ENCODE peak calls at places on chromosome 12, in six cellular contexts. One of them, this sample, is unnamed. For H3K27me3, the result is how much of the 10 kb centered on the place peaks cover.

GRCh38 chr12:109581856-109582255 is 8.3 kb downstream of the MVK start:
- DNase-seq in lower lobe of right lung: peak
- DNase-seq in tibial nerve: no peak
- DNase-seq in psoas muscle: peak
- DNase-seq in BE2C: no peak
- DNase-seq in heart left ventricle: peak
- DNase-seq in this sample: no peak

GRCh38 chr12:32446306-32447119 is 47.2 kb downstream of the FGD4 start:
- DNase-seq in psoas muscle: no peak
- DNase-seq in heart left ventricle: no peak
- DNase-seq in tibial nerve: no peak
- DNase-seq in BE2C: no peak
- DNase-seq in lower lobe of right lung: no peak
- DNase-seq in this sample: no peak

GRCh38 chr12:93894391-93895095 is 217.4 kb downstream of the CRADD start:
- DNase-seq in lower lobe of right lung: peak
- DNase-seq in BE2C: peak
- DNase-seq in heart left ventricle: peak
- DNase-seq in tibial nerve: peak
- DNase-seq in psoas muscle: peak
- DNase-seq in this sample: peak

GRCh38 chr12:18391136-18391535 is 129.8 kb downstream of the PIK3C2G start:
- DNase-seq in psoas muscle: no peak
- DNase-seq in lower lobe of right lung: no peak
- DNase-seq in tibial nerve: no peak
- DNase-seq in heart left ventricle: no peak
- DNase-seq in BE2C: no peak
- DNase-seq in this sample: no peak

GRCh38 chr12:20442322-20442721 is 74.0 kb downstream of the PDE3A start:
- DNase-seq in lower lobe of right lung: no peak
- DNase-seq in tibial nerve: no peak
- DNase-seq in heart left ventricle: no peak
- DNase-seq in psoas muscle: no peak
- DNase-seq in BE2C: no peak
- DNase-seq in this sample: peak

GRCh38 chr12:62426095-62426488 is 40.5 kb upstream of the MON2 start:
- DNase-seq in BE2C: no peak
- DNase-seq in heart left ventricle: no peak
- DNase-seq in tibial nerve: no peak
- DNase-seq in lower lobe of right lung: no peak
- DNase-seq in psoas muscle: no peak
- DNase-seq in this sample: no peak

GRCh38 chr12:80230068-80230467 is 130.7 kb downstream of the OTOGL start:
- DNase-seq in psoas muscle: no peak
- DNase-seq in tibial nerve: no peak
- DNase-seq in lower lobe of right lung: no peak
- DNase-seq in heart left ventricle: no peak
- DNase-seq in BE2C: no peak
- DNase-seq in this sample: no peak

GRCh38 chr12:104667139-104667538 is 210.4 kb downstream of the CHST11 start:
- DNase-seq in lower lobe of right lung: no peak
- DNase-seq in psoas muscle: no peak
- DNase-seq in BE2C: no peak
- DNase-seq in tibial nerve: no peak
- DNase-seq in heart left ventricle: no peak
- DNase-seq in this sample: no peak

GRCh38 chr12:71551529-71551928 is 111.9 kb downstream of the LGR5 start:
- DNase-seq in lower lobe of right lung: no peak
- DNase-seq in BE2C: no peak
- DNase-seq in heart left ventricle: no peak
- DNase-seq in tibial nerve: no peak
- DNase-seq in psoas muscle: no peak
- DNase-seq in this sample: no peak

GRCh38 chr12:94074970-94075695 is 73.2 kb upstream of the PLXNC1 start:
- DNase-seq in heart left ventricle: no peak
- DNase-seq in psoas muscle: peak
- DNase-seq in tibial nerve: peak
- DNase-seq in BE2C: peak
- DNase-seq in lower lobe of right lung: peak
- DNase-seq in this sample: peak

GRCh38 chr12:124188059-124188458 is 106.8 kb upstream of the RFLNA start:
- DNase-seq in tibial nerve: no peak
- DNase-seq in psoas muscle: no peak
- DNase-seq in lower lobe of right lung: no peak
- DNase-seq in heart left ventricle: no peak
- DNase-seq in BE2C: no peak
- DNase-seq in this sample: no peak

GRCh38 chr12:116520801-116521471 is 38.2 kb upstream of the MAP1LC3B2 start:
- DNase-seq in psoas muscle: no peak
- DNase-seq in lower lobe of right lung: no peak
- DNase-seq in BE2C: no peak
- DNase-seq in tibial nerve: no peak
- DNase-seq in heart left ventricle: no peak
- DNase-seq in this sample: no peak

GRCh38 chr12:685388-685787 is 22.1 kb upstream of the NINJ2 start:
- DNase-seq in lower lobe of right lung: no peak
- DNase-seq in heart left ventricle: no peak
- DNase-seq in psoas muscle: no peak
- DNase-seq in BE2C: no peak
- DNase-seq in tibial nerve: no peak
- DNase-seq in this sample: no peak

GRCh38 chr12:111777345-111778045 is 10.8 kb downstream of the ALDH2 start:
- DNase-seq in heart left ventricle: no peak
- DNase-seq in BE2C: no peak
- DNase-seq in psoas muscle: peak
- DNase-seq in tibial nerve: no peak
- DNase-seq in lower lobe of right lung: peak
- DNase-seq in this sample: no peak

GRCh38 chr12:108302471-108303311 is 36.4 kb downstream of the CMKLR1 start:
- DNase-seq in lower lobe of right lung: peak
- DNase-seq in BE2C: no peak
- DNase-seq in psoas muscle: peak
- DNase-seq in heart left ventricle: peak
- DNase-seq in tibial nerve: peak
- DNase-seq in this sample: peak

GRCh38 chr12:14190694-14191093 is 174.8 kb upstream of the ATF7IP start:
- DNase-seq in heart left ventricle: no peak
- DNase-seq in lower lobe of right lung: no peak
- DNase-seq in tibial nerve: no peak
- DNase-seq in BE2C: no peak
- DNase-seq in psoas muscle: no peak
- DNase-seq in this sample: no peak

GRCh38 chr12:78038541-78038940 is 207.8 kb downstream of the NAV3 start:
- DNase-seq in tibial nerve: no peak
- DNase-seq in heart left ventricle: no peak
- DNase-seq in lower lobe of right lung: no peak
- DNase-seq in psoas muscle: no peak
- DNase-seq in BE2C: no peak
- DNase-seq in this sample: no peak

GRCh38 chr12:2169489-2169888 is 116.7 kb downstream of the CACNA1C start:
- DNase-seq in psoas muscle: no peak
- DNase-seq in lower lobe of right lung: no peak
- DNase-seq in BE2C: no peak
- DNase-seq in tibial nerve: no peak
- DNase-seq in heart left ventricle: no peak
- DNase-seq in this sample: no peak

GRCh38 chr12:2170376-2170775 is 117.6 kb downstream of the CACNA1C start:
- DNase-seq in BE2C: no peak
- DNase-seq in psoas muscle: no peak
- DNase-seq in tibial nerve: no peak
- DNase-seq in lower lobe of right lung: no peak
- DNase-seq in heart left ventricle: no peak
- DNase-seq in this sample: no peak

GRCh38 chr12:2169964-2170363 is 117.2 kb downstream of the CACNA1C start:
- DNase-seq in heart left ventricle: no peak
- DNase-seq in tibial nerve: no peak
- DNase-seq in BE2C: no peak
- DNase-seq in psoas muscle: no peak
- DNase-seq in lower lobe of right lung: no peak
- DNase-seq in this sample: no peak

GRCh38 chr12:2172486-2173214 is 119.9 kb downstream of the CACNA1C start:
- DNase-seq in psoas muscle: no peak
- DNase-seq in lower lobe of right lung: no peak
- DNase-seq in heart left ventricle: no peak
- DNase-seq in BE2C: no peak
- DNase-seq in tibial nerve: no peak
- DNase-seq in this sample: no peak

DNA sequence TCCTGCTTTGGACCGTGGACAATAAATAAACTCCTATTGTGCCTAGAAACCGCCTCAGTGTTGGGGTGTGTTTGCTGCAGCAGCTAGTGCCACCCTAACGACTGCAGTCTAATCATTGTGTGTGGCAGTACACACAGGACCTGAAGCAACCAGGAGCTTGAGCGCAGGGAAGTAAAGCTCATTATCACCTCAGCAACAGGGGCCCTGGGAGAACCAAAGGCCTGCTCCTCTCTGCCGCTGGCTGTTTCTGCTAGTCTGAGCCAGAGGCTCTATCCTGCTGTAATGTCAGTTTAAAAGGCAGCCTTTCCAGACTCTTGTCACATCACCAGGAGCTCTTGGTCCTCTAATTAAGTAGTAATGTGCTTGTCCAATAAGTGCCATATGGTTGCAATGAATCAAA is 119.3 kb downstream of the CACNA1C start:
- DNase-seq in tibial nerve: no peak
- DNase-seq in BE2C: no peak
- DNase-seq in psoas muscle: no peak
- DNase-seq in lower lobe of right lung: no peak
- DNase-seq in heart left ventricle: no peak
- DNase-seq in this sample: no peak
- H3K27me3 ChIP-seq in tibial nerve: under half
- H3K27me3 ChIP-seq in BE2C: under half
- H3K27me3 ChIP-seq in psoas muscle: under half
- H3K27me3 ChIP-seq in lower lobe of right lung: under half
- H3K27me3 ChIP-seq in heart left ventricle: under half
- H3K27me3 ChIP-seq in this sample: under half

GRCh38 chr12:132385375-132385774 is 56.0 kb upstream of the GALNT9 start:
- DNase-seq in psoas muscle: no peak
- DNase-seq in lower lobe of right lung: no peak
- DNase-seq in heart left ventricle: no peak
- DNase-seq in BE2C: no peak
- DNase-seq in tibial nerve: no peak
- DNase-seq in this sample: no peak
- H3K27me3 ChIP-seq in psoas muscle: under half
- H3K27me3 ChIP-seq in lower lobe of right lung: under half
- H3K27me3 ChIP-seq in heart left ventricle: under half
- H3K27me3 ChIP-seq in BE2C: half or more
- H3K27me3 ChIP-seq in tibial nerve: under half
- H3K27me3 ChIP-seq in this sample: under half

DNA sequence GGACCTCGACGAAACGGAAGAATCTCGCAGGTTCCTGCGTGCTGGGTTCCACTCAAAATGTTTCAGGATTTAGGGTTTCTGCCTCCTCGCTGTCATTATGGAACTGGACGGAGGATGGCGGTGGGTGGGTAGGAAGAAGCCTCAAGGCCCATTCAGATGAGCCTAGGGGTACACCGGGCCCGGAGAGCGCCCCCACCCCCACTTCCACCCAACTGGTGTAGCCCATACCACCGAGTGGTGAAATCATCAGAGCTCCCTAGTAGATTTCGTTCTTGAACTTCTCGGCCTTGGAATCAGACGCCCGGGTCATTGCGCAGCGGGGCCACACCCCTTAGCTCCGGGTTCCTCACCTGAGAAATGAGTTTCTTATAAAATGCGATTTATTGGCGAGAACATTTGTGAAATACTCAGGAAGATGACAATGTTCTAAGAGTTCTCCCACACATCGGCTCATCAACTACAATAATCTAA is 13.3 kb upstream of the TBX3 start:
- DNase-seq in BE2C: no peak
- DNase-seq in tibial nerve: no peak
- DNase-seq in heart left ventricle: no peak
- DNase-seq in psoas muscle: no peak
- DNase-seq in lower lobe of right lung: no peak
- DNase-seq in this sample: no peak
- H3K27me3 ChIP-seq in BE2C: under half
- H3K27me3 ChIP-seq in tibial nerve: under half
- H3K27me3 ChIP-seq in heart left ventricle: half or more
- H3K27me3 ChIP-seq in psoas muscle: half or more
- H3K27me3 ChIP-seq in lower lobe of right lung: half or more
- H3K27me3 ChIP-seq in this sample: half or more

DNA sequence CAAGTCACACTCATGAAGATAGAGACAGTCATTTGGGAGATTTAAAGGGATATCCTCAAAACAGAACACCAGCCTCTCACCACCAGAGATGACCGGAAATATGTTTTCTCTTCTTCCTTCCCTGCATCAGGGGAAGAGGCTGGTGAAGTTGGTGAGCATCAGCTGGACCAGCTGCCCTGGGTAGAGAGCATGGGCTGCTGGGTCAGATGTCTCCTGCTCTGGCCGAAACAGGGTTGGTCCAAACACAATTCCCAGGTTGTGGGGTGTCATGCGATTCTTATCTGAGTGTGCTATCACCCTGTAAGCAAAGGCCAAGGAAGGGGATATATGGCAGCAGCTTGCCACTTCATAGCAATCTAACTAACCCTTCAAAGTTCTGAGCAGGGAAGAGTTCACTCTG is 7.3 kb downstream of the ARHGAP9 start:
- DNase-seq in lower lobe of right lung: no peak
- DNase-seq in BE2C: no peak
- DNase-seq in heart left ventricle: no peak
- DNase-seq in psoas muscle: no peak
- DNase-seq in tibial nerve: no peak
- DNase-seq in this sample: no peak
- H3K27me3 ChIP-seq in lower lobe of right lung: under half
- H3K27me3 ChIP-seq in BE2C: half or more
- H3K27me3 ChIP-seq in heart left ventricle: under half
- H3K27me3 ChIP-seq in psoas muscle: under half
- H3K27me3 ChIP-seq in tibial nerve: under half
- H3K27me3 ChIP-seq in this sample: under half

GRCh38 chr12:4865246-4865645 is 44.5 kb upstream of the KCNA1 start:
- DNase-seq in tibial nerve: no peak
- DNase-seq in heart left ventricle: no peak
- DNase-seq in psoas muscle: no peak
- DNase-seq in BE2C: no peak
- DNase-seq in lower lobe of right lung: no peak
- DNase-seq in this sample: no peak
- H3K27me3 ChIP-seq in tibial nerve: under half
- H3K27me3 ChIP-seq in heart left ventricle: under half
- H3K27me3 ChIP-seq in psoas muscle: under half
- H3K27me3 ChIP-seq in BE2C: under half
- H3K27me3 ChIP-seq in lower lobe of right lung: under half
- H3K27me3 ChIP-seq in this sample: under half

GRCh38 chr12:54038760-54039414 is 6.0 kb downstream of the HOXC5 start:
- DNase-seq in psoas muscle: peak
- DNase-seq in heart left ventricle: no peak
- DNase-seq in tibial nerve: peak
- DNase-seq in BE2C: no peak
- DNase-seq in lower lobe of right lung: no peak
- DNase-seq in this sample: peak

GRCh38 chr12:54040148-54040494 is 7.3 kb downstream of the HOXC5 start:
- DNase-seq in heart left ventricle: no peak
- DNase-seq in tibial nerve: no peak
- DNase-seq in psoas muscle: no peak
- DNase-seq in lower lobe of right lung: no peak
- DNase-seq in BE2C: peak
- DNase-seq in this sample: no peak

GRCh38 chr12:54038260-54038759 is 5.5 kb downstream of the HOXC5 start:
- DNase-seq in heart left ventricle: no peak
- DNase-seq in lower lobe of right lung: no peak
- DNase-seq in BE2C: no peak
- DNase-seq in tibial nerve: no peak
- DNase-seq in psoas muscle: no peak
- DNase-seq in this sample: no peak

GRCh38 chr12:54040648-54041047 is 7.8 kb downstream of the HOXC5 start:
- DNase-seq in BE2C: no peak
- DNase-seq in psoas muscle: no peak
- DNase-seq in lower lobe of right lung: no peak
- DNase-seq in heart left ventricle: no peak
- DNase-seq in tibial nerve: no peak
- DNase-seq in this sample: no peak

GRCh38 chr12:54039417-54040147 is 6.7 kb downstream of the HOXC5 start:
- DNase-seq in BE2C: no peak
- DNase-seq in tibial nerve: no peak
- DNase-seq in psoas muscle: peak
- DNase-seq in heart left ventricle: no peak
- DNase-seq in lower lobe of right lung: no peak
- DNase-seq in this sample: no peak
- H3K27me3 ChIP-seq in BE2C: under half
- H3K27me3 ChIP-seq in tibial nerve: under half
- H3K27me3 ChIP-seq in psoas muscle: under half
- H3K27me3 ChIP-seq in heart left ventricle: half or more
- H3K27me3 ChIP-seq in lower lobe of right lung: half or more
- H3K27me3 ChIP-seq in this sample: under half

This sample was measured in gastrocnemius medialis.